ENCODE peak calls at places on chromosomes 6 and 20, in ten cellular contexts. H is progenitor cell of endocrine pancreas; G is HEK293T; P is NCI-H345; E is naive thymus-derived CD8-positive, alpha-beta T cell; K is SJSA1; O is activated T-cell treated with anti-CD3 and anti-CD28 coated beads for 1 hour; U is amniotic epithelial cell; C is ureter; Y is NCI-H1105. X is an unnamed sample.

GRCh38 chr20:16279320-16279719 is 293.9 kb downstream of the KIF16B start:
- DNase-seq in E (no peak), K (no peak), Y (no peak), C (no peak), P (no peak), H (no peak), O (no peak), U (no peak), G (no peak), X (no peak)

GRCh38 chr20:19275038-19275629 is 62.7 kb downstream of the SLC24A3 start:
- DNase-seq in E (no peak), K (no peak), U (no peak), C (no peak), P (no peak), G (no peak), O (no peak), Y (no peak), H (no peak), X (no peak)

GRCh38 chr6:47854996-47855395 is 73.2 kb downstream of the OPN5 start:
- DNase-seq in Y (no peak), U (no peak), C (no peak), E (no peak), G (no peak), P (no peak), K (no peak), H (no peak), O (no peak), X (no peak)

GRCh38 chr6:148720371-148720770 is 26.5 kb upstream of the UST start:
- DNase-seq in C (no peak), G (no peak), E (no peak), U (peak), P (no peak), O (no peak), H (no peak), K (no peak), Y (no peak), X (peak)

GRCh38 chr20:29497261-29497671 is 1760.2 kb upstream of the DEFB115 start:
- DNase-seq in E (no peak), G (no peak), Y (peak), U (no peak), O (no peak), P (peak), K (no peak), H (no peak), C (no peak), X (no peak)

GRCh38 chr20:37383229-37383989 is 37.5 kb downstream of the SRC start:
- DNase-seq in K (no peak), H (no peak), U (peak), O (no peak), Y (no peak), P (no peak), C (no peak), E (no peak), G (no peak), X (peak)

GRCh38 chr6:84764332-84765049 is at the start of gene TBX18:
- DNase-seq in E (no peak), G (peak), O (no peak), P (no peak), H (peak), U (peak), Y (peak), K (peak), C (peak), X (peak)

GRCh38 chr6:167708501-167709094 is 118.1 kb upstream of the AFDN start:
- DNase-seq in U (no peak), P (no peak), K (no peak), O (no peak), C (no peak), E (no peak), H (no peak), Y (no peak), G (no peak), X (no peak)

GRCh38 chr6:113879186-113880096 is 22.3 kb downstream of the MARCKS start:
- DNase-seq in C (peak), Y (peak), O (no peak), K (peak), U (peak), G (peak), E (peak), H (peak), P (peak), X (peak)

GRCh38 chr6:122831511-122831910 is 42.5 kb downstream of the SMPDL3A start:
- DNase-seq in C (no peak), E (no peak), O (no peak), H (no peak), K (no peak), G (no peak), U (no peak), P (no peak), Y (no peak), X (no peak)

GRCh38 chr6:141986457-141986856 is 146.3 kb upstream of the GJE1 start:
- DNase-seq in K (no peak), O (no peak), C (no peak), H (no peak), E (no peak), Y (no peak), G (no peak), U (no peak), P (no peak), X (no peak)

X was measured in astrocyte of the spinal cord.